ENCODE peak calls at places on chromosomes 4 and X, in eight cellular contexts. P is neural progenitor cell, J is transverse colon, C is left lung, A is body of pancreas, E is BJ, B is right lobe of liver, X is brain microvascular endothelial cell. I is an unnamed sample. For H3K36me3, the result is how much of the 10 kb centered on the place peaks cover.

GRCh38 chr4:149344436-149344835 is 471.2 kb downstream of the IQCM start:
- DNase-seq in B (no peak), C (no peak), X (peak), A (no peak), J (no peak), P (no peak), E (peak), I (no peak)

GRCh38 chr4:112857461-112857860 is 192.0 kb upstream of the ANK2 start:
- DNase-seq in C (no peak), B (no peak), A (no peak), E (peak), J (no peak), P (no peak), X (peak), I (no peak)

GRCh38 chr4:137851435-137851834 is 319.1 kb upstream of the PCDH18 start:
- DNase-seq in A (no peak), E (no peak), P (no peak), B (no peak), J (no peak), C (no peak), X (no peak), I (no peak)

GRCh38 chrX:12505127-12505526 is 286.1 kb upstream of the PRPS2 start:
- DNase-seq in A (no peak), B (no peak), C (no peak), P (no peak), E (no peak), J (no peak), X (no peak), I (no peak)

GRCh38 chr4:57206172-57206571 is 96.0 kb upstream of the IGFBP7 start:
- DNase-seq in E (no peak), B (no peak), P (no peak), X (no peak), C (no peak), J (no peak), A (no peak), I (no peak)

GRCh38 chrX:65667157-65667502 is 324 bp upstream of the MSN start:
- DNase-seq in X (no peak), P (no peak), A (no peak), E (no peak), C (no peak), J (no peak), B (no peak), I (no peak)

GRCh38 chr4:128461300-128462103 is 173.9 kb upstream of the PGRMC2 start:
- DNase-seq in B (no peak), X (peak), P (peak), E (peak), A (no peak), C (no peak), J (no peak), I (peak)

GRCh38 chr4:90293320-90293719 is 166.1 kb downstream of the CCSER1 start:
- DNase-seq in J (no peak), X (no peak), P (no peak), B (no peak), C (no peak), E (no peak), A (no peak), I (no peak)

GRCh38 chr4:125433453-125433852 is 118.7 kb downstream of the FAT4 start:
- DNase-seq in B (no peak), J (no peak), A (no peak), P (no peak), C (no peak), X (peak), E (peak), I (no peak)

GRCh38 chrX:132409780-132410556 is 78.9 kb downstream of the MBNL3 start:
- DNase-seq in X (no peak), C (no peak), B (no peak), J (no peak), E (no peak), A (no peak), P (no peak), I (no peak)

GRCh38 chrX:71158603-71159002 is 14.0 kb downstream of the NLGN3 start:
- DNase-seq in C (no peak), X (no peak), A (no peak), B (no peak), E (no peak), J (no peak), P (no peak), I (no peak)

GRCh38 chr4:17367201-17367600 is 144.7 kb downstream of the QDPR start:
- DNase-seq in P (no peak), A (no peak), B (no peak), C (no peak), X (no peak), J (no peak), E (no peak), I (no peak)

GRCh38 chr4:162659716-162660115 is 495.9 kb upstream of the FSTL5 start:
- DNase-seq in B (no peak), P (no peak), C (no peak), X (no peak), E (no peak), J (no peak), A (no peak), I (no peak)

GRCh38 chr4:51830146-51830545 is 12.8 kb upstream of the DCUN1D4 start:
- DNase-seq in J (no peak), B (no peak), E (no peak), P (no peak), X (no peak), C (no peak), A (no peak), I (no peak)

GRCh38 chrX:155127940-155128339 is 56.6 kb downstream of the BRCC3 start:
- DNase-seq in A (no peak), J (no peak), P (no peak), C (no peak), B (no peak), X (no peak), E (no peak), I (no peak)

GRCh38 chr4:10006604-10007435 is 14.5 kb downstream of the SLC2A9 start:
- DNase-seq in X (no peak), E (no peak), J (peak), A (peak), C (peak), B (peak), P (no peak), I (no peak)

GRCh38 chr4:154640999-154641398 is 28.5 kb upstream of the FGG start:
- DNase-seq in X (no peak), P (no peak), B (no peak), C (no peak), A (no peak), E (no peak), J (no peak), I (no peak)

GRCh38 chr4:154643493-154643892 is 31.0 kb upstream of the FGG start:
- DNase-seq in B (no peak), A (no peak), J (no peak), C (no peak), X (no peak), P (no peak), E (no peak), I (no peak)

DNA sequence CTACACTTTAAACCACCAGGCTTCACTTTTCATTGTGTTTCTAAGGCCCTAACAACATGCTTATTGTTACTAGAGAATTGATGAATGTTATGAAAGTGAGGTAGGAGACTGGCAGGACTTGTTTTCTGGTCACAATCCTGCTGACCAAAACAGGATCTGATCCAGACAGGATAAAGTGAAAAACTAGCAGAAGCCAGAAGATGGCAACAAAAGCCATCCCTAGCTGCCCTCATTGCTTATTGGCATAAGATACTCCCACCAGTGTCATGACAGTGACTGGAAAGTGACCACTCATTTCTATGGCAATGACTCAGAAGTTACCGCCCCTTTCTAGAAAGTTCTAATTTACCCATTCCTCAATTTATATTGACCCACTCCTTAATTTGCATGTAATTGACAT is 29.9 kb upstream of the FGG start:
- DNase-seq in B (no peak), A (no peak), J (no peak), C (no peak), P (peak), X (no peak), E (no peak), I (no peak)
- TF ChIP-seq CTCF in B (peak), A (no peak), J (no peak), C (no peak), P (peak), X (no peak), E (no peak), I (no peak)

DNA sequence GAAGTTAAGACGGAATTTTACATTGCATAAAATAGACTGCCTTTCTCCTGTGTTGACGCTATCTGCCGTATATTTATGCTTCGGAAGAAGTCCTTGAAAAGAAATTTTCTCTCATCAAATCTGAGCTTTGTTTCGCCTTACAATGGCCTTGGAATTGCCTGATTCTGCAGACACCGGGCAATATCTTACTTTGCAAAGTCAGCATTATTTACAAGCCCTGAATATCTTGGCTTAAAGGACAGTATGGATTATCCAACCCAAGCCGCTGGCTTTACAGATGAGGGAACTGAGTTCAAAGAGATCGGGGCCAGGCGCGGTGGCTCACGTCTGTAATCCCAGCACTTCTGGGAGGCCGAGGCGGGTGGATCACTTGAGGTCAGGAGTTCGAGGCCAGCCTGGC is 1.1 kb upstream of the MANBA start:
- DNase-seq in C (no peak), P (no peak), X (no peak), J (no peak), B (no peak), A (no peak), E (no peak), I (peak)
- H3K4me3 ChIP-seq in C (no peak), P (peak), X (no peak), J (no peak), B (no peak), A (no peak), E (no peak), I (peak)

DNA sequence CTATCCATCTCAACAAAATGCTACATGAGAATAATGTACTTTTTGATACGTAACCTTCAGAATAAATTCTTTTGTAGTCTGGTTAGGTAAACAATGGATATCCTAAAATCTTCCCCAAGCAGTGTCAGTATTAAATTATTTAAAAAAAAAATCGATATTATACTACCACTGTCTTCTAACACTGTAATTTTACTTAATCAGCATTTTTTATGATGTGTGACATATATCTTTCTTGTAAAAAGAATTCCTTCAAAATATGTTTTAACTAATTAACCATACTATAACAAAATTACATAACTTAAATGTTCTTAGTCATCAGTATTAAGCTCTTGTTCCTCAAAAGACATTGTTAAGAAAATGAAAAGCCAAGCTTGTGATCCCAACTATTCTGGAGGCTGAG is 12.5 kb downstream of the OTUD4 start:
- DNase-seq in C (no peak), X (no peak), J (no peak), P (no peak), E (no peak), B (no peak), A (no peak), I (no peak)
- H3K36me3 ChIP-seq in C (half or more), X (under half), J (under half), P (under half), E (under half), B (under half), A (under half), I (half or more)

DNA sequence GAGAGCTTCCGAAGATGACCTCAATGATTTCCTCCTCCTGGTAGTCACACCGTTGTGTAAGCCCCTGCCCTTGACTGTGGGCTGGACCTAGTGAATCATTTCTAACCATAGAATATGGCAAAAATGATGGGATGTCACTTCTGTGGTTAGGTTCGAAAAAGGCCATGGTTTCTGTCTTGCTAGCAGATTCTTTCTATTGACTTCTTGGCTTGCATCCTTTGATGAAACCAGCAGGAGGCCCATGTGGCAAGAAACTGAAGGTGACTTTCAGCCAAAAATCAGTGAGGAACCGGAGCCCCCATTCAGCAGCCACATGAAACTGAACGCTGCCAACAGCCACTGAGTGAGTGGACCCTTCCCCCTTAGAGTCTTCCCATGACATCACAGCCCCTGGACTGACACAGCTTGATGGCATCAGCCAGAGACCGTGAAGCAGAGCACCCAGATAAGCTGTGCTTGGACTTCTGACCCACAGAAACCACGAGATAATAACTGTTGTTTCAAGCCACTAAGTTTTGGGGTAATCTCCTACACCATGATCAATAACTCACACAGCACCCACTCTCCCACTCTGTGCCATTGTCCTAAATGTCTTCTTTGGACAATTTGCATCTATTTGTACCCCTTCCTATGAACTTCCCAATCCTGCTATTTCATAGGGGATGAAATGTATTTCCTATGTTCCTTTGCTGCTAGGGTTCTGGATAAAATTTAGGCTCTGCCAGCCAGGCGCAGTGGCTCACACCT is 148.0 kb upstream of the STX18 start:
- DNase-seq in E (no peak), X (no peak), J (no peak), A (no peak), B (no peak), C (no peak), P (no peak), I (no peak)
- TF ChIP-seq CTCF in E (no peak), X (peak), J (no peak), A (no peak), B (no peak), C (no peak), P (no peak), I (no peak)

DNA sequence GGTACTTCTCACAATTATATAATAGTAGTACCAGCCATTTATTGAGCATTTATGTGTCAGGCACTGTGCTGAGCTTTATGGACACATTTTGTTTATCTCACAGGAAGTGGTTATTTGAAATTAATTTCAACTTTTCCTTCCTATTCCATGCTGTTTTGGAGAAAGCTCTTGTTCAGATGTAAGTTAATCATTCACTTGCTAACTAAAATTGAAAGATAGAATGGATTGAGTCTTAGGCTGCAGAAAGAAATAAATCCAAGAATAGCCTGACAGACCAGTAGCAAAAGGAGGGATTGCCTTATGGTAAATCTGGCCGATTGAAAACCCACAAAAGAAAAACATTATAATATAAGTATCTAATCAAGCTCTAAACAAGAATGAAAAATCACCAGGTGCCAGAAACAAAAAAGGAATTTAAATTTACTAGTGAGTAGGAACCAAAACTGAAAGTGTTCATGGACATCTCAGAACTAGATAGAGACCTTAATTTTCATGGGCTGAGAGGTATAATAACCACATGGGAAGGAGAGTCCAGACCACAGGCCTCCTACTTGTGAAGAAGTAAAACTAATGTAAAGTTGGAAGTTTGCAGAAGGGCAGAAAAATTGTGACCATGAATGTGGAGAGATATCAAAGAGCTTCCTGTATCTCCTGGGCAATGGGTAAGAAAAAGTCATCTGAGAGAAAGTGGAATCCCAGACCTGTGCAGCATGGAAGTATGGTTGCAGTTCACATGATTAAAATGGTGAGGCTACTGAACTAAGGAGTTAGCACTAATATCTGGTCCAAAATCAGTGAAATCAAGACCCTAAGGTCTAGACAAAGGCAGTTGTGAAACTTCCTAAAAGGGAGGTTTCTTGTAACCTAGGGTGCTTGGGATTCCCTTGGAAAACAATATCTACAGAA is 38.0 kb downstream of the RADX start:
- DNase-seq in A (no peak), B (no peak), J (no peak), C (no peak), E (no peak), X (no peak), P (no peak), I (no peak)
- H3K4me3 ChIP-seq in A (no peak), B (no peak), J (no peak), C (no peak), E (no peak), X (no peak), P (no peak), I (no peak)